ENCODE peak calls at places on chromosomes 7 and 10, in eight cellular contexts. One of them, this sample, is unnamed.

GRCh38 chr10:17375936-17376584 is 78.3 kb downstream of the ST8SIA6 start:
- DNase-seq in foreskin fibroblast: peak; percentile 15
- DNase-seq in adrenal gland: no peak
- DNase-seq in AG10803: no peak
- DNase-seq in AG09309: no peak
- DNase-seq in CD4-positive, alpha-beta T cell: no peak
- DNase-seq in cardiac fibroblast: peak; percentile 33
- DNase-seq in activated B cell treated with CpG ODN at 0.5 μM for 24 hours: no peak
- DNase-seq in this sample: no peak

GRCh38 chr7:157476654-157477549 is 140.1 kb downstream of the DNAJB6 start:
- DNase-seq in adrenal gland: no peak
- DNase-seq in AG10803: no peak
- DNase-seq in cardiac fibroblast: no peak
- DNase-seq in activated B cell treated with CpG ODN at 0.5 μM for 24 hours: no peak
- DNase-seq in CD4-positive, alpha-beta T cell: no peak
- DNase-seq in AG09309: no peak
- DNase-seq in foreskin fibroblast: no peak
- DNase-seq in this sample: no peak

GRCh38 chr7:13839063-13839462 is 150.4 kb downstream of the ETV1 start:
- DNase-seq in adrenal gland: no peak
- DNase-seq in AG09309: no peak
- DNase-seq in CD4-positive, alpha-beta T cell: no peak
- DNase-seq in AG10803: no peak
- DNase-seq in foreskin fibroblast: no peak
- DNase-seq in cardiac fibroblast: no peak
- DNase-seq in activated B cell treated with CpG ODN at 0.5 μM for 24 hours: no peak
- DNase-seq in this sample: no peak

GRCh38 chr7:1281068-1281467 is 48.4 kb downstream of the UNCX start:
- DNase-seq in adrenal gland: no peak
- DNase-seq in foreskin fibroblast: no peak
- DNase-seq in activated B cell treated with CpG ODN at 0.5 μM for 24 hours: no peak
- DNase-seq in AG10803: no peak
- DNase-seq in cardiac fibroblast: no peak
- DNase-seq in AG09309: no peak
- DNase-seq in CD4-positive, alpha-beta T cell: no peak
- DNase-seq in this sample: no peak

GRCh38 chr7:28956608-28957063 is 1.5 kb downstream of the TRIL start:
- DNase-seq in cardiac fibroblast: peak; percentile 28
- DNase-seq in AG10803: no peak
- DNase-seq in adrenal gland: peak; percentile 42
- DNase-seq in AG09309: no peak
- DNase-seq in CD4-positive, alpha-beta T cell: no peak
- DNase-seq in activated B cell treated with CpG ODN at 0.5 μM for 24 hours: no peak
- DNase-seq in foreskin fibroblast: peak; percentile 61
- DNase-seq in this sample: peak; percentile 24

GRCh38 chr7:128041203-128041602 is 10.0 kb upstream of the LRRC4 start:
- DNase-seq in AG10803: peak; percentile 50
- DNase-seq in AG09309: peak; percentile 10
- DNase-seq in cardiac fibroblast: peak; percentile 81
- DNase-seq in adrenal gland: peak; percentile 72
- DNase-seq in CD4-positive, alpha-beta T cell: no peak
- DNase-seq in foreskin fibroblast: peak; percentile 82
- DNase-seq in activated B cell treated with CpG ODN at 0.5 μM for 24 hours: no peak
- DNase-seq in this sample: no peak

GRCh38 chr7:98165827-98166667 is 45.2 kb upstream of the BHLHA15 start:
- DNase-seq in adrenal gland: peak; percentile 75
- DNase-seq in activated B cell treated with CpG ODN at 0.5 μM for 24 hours: peak; percentile 44
- DNase-seq in foreskin fibroblast: peak; percentile 57
- DNase-seq in cardiac fibroblast: peak; percentile 44
- DNase-seq in AG10803: peak; percentile 5
- DNase-seq in AG09309: no peak
- DNase-seq in CD4-positive, alpha-beta T cell: peak; percentile 43
- DNase-seq in this sample: peak; percentile 43

GRCh38 chr10:132516771-132517725 is 20.5 kb upstream of the INPP5A start:
- DNase-seq in CD4-positive, alpha-beta T cell: no peak
- DNase-seq in cardiac fibroblast: peak; percentile 90
- DNase-seq in AG09309: peak; percentile 95
- DNase-seq in foreskin fibroblast: peak; percentile 99
- DNase-seq in adrenal gland: peak; percentile 95
- DNase-seq in activated B cell treated with CpG ODN at 0.5 μM for 24 hours: peak; percentile 14
- DNase-seq in AG10803: peak; percentile 97
- DNase-seq in this sample: no peak

GRCh38 chr7:71131256-71131752 is 640 bp upstream of the GALNT17 start:
- DNase-seq in AG09309: no peak
- DNase-seq in adrenal gland: peak; percentile 23
- DNase-seq in activated B cell treated with CpG ODN at 0.5 μM for 24 hours: no peak
- DNase-seq in CD4-positive, alpha-beta T cell: no peak
- DNase-seq in foreskin fibroblast: peak; percentile 6
- DNase-seq in AG10803: no peak
- DNase-seq in cardiac fibroblast: peak; percentile 4
- DNase-seq in this sample: no peak

GRCh38 chr7:132871419-132871818 is 210.5 kb downstream of the CHCHD3 start:
- DNase-seq in foreskin fibroblast: no peak
- DNase-seq in AG09309: no peak
- DNase-seq in adrenal gland: no peak
- DNase-seq in cardiac fibroblast: no peak
- DNase-seq in activated B cell treated with CpG ODN at 0.5 μM for 24 hours: no peak
- DNase-seq in CD4-positive, alpha-beta T cell: no peak
- DNase-seq in AG10803: no peak
- DNase-seq in this sample: no peak

GRCh38 chr10:34539533-34540315 is 275.4 kb downstream of the PARD3 start:
- DNase-seq in cardiac fibroblast: peak; percentile 65
- DNase-seq in activated B cell treated with CpG ODN at 0.5 μM for 24 hours: no peak
- DNase-seq in AG10803: peak; percentile 71
- DNase-seq in foreskin fibroblast: peak; percentile 64
- DNase-seq in AG09309: peak; percentile 25
- DNase-seq in adrenal gland: peak; percentile 55
- DNase-seq in CD4-positive, alpha-beta T cell: no peak
- DNase-seq in this sample: no peak

GRCh38 chr7:3835102-3835501 is 534.0 kb downstream of the SDK1 start:
- DNase-seq in AG10803: no peak
- DNase-seq in CD4-positive, alpha-beta T cell: no peak
- DNase-seq in activated B cell treated with CpG ODN at 0.5 μM for 24 hours: no peak
- DNase-seq in AG09309: no peak
- DNase-seq in cardiac fibroblast: peak; percentile 28
- DNase-seq in foreskin fibroblast: no peak
- DNase-seq in adrenal gland: no peak
- DNase-seq in this sample: no peak

GRCh38 chr10:26733750-26734568 is 36.5 kb downstream of the PDSS1 start:
- DNase-seq in AG10803: no peak
- DNase-seq in cardiac fibroblast: no peak
- DNase-seq in adrenal gland: no peak
- DNase-seq in CD4-positive, alpha-beta T cell: no peak
- DNase-seq in foreskin fibroblast: no peak
- DNase-seq in AG09309: no peak
- DNase-seq in activated B cell treated with CpG ODN at 0.5 μM for 24 hours: no peak
- DNase-seq in this sample: no peak

GRCh38 chr10:127449491-127449890 is 99.6 kb upstream of the NPS start:
- DNase-seq in CD4-positive, alpha-beta T cell: no peak
- DNase-seq in activated B cell treated with CpG ODN at 0.5 μM for 24 hours: no peak
- DNase-seq in AG10803: no peak
- DNase-seq in adrenal gland: no peak
- DNase-seq in AG09309: no peak
- DNase-seq in foreskin fibroblast: no peak
- DNase-seq in cardiac fibroblast: no peak
- DNase-seq in this sample: no peak

GRCh38 chr7:6015917-6016652 is 7.0 kb downstream of the AIMP2 start:
- DNase-seq in cardiac fibroblast: peak; percentile 95
- DNase-seq in adrenal gland: peak; percentile 84
- DNase-seq in AG09309: peak; percentile 98
- DNase-seq in foreskin fibroblast: peak; percentile 96
- DNase-seq in CD4-positive, alpha-beta T cell: no peak
- DNase-seq in activated B cell treated with CpG ODN at 0.5 μM for 24 hours: no peak
- DNase-seq in AG10803: peak; percentile 99
- DNase-seq in this sample: no peak

GRCh38 chr7:2105917-2106316 is 126.8 kb downstream of the MAD1L1 start:
- DNase-seq in AG09309: no peak
- DNase-seq in cardiac fibroblast: no peak
- DNase-seq in AG10803: no peak
- DNase-seq in activated B cell treated with CpG ODN at 0.5 μM for 24 hours: no peak
- DNase-seq in CD4-positive, alpha-beta T cell: no peak
- DNase-seq in adrenal gland: no peak
- DNase-seq in foreskin fibroblast: no peak
- DNase-seq in this sample: no peak

GRCh38 chr10:64682043-64682442 is 1160.8 kb downstream of the REEP3 start:
- DNase-seq in AG10803: no peak
- DNase-seq in AG09309: no peak
- DNase-seq in adrenal gland: no peak
- DNase-seq in cardiac fibroblast: peak; percentile 14
- DNase-seq in CD4-positive, alpha-beta T cell: no peak
- DNase-seq in foreskin fibroblast: no peak
- DNase-seq in activated B cell treated with CpG ODN at 0.5 μM for 24 hours: no peak
- DNase-seq in this sample: no peak

GRCh38 chr10:69838418-69838817 is 36.7 kb downstream of the COL13A1 start:
- DNase-seq in adrenal gland: no peak
- DNase-seq in AG10803: no peak
- DNase-seq in foreskin fibroblast: no peak
- DNase-seq in AG09309: no peak
- DNase-seq in activated B cell treated with CpG ODN at 0.5 μM for 24 hours: no peak
- DNase-seq in cardiac fibroblast: no peak
- DNase-seq in CD4-positive, alpha-beta T cell: no peak
- DNase-seq in this sample: no peak

GRCh38 chr7:9657257-9657656 is 1223.8 kb downstream of the NXPH1 start:
- DNase-seq in adrenal gland: no peak
- DNase-seq in cardiac fibroblast: no peak
- DNase-seq in foreskin fibroblast: no peak
- DNase-seq in AG10803: no peak
- DNase-seq in activated B cell treated with CpG ODN at 0.5 μM for 24 hours: no peak
- DNase-seq in CD4-positive, alpha-beta T cell: no peak
- DNase-seq in AG09309: no peak
- DNase-seq in this sample: no peak
- TF ChIP-seq CTCF in adrenal gland: no peak
- TF ChIP-seq CTCF in cardiac fibroblast: no peak
- TF ChIP-seq CTCF in foreskin fibroblast: no peak
- TF ChIP-seq CTCF in AG10803: no peak
- TF ChIP-seq CTCF in activated B cell treated with CpG ODN at 0.5 μM for 24 hours: no peak
- TF ChIP-seq CTCF in CD4-positive, alpha-beta T cell: no peak
- TF ChIP-seq CTCF in AG09309: no peak
- TF ChIP-seq CTCF in this sample: no peak

GRCh38 chr7:129453510-129454248 is 19.4 kb downstream of the STRIP2 start:
- DNase-seq in AG10803: no peak
- DNase-seq in CD4-positive, alpha-beta T cell: no peak
- DNase-seq in foreskin fibroblast: no peak
- DNase-seq in cardiac fibroblast: no peak
- DNase-seq in AG09309: no peak
- DNase-seq in adrenal gland: no peak
- DNase-seq in activated B cell treated with CpG ODN at 0.5 μM for 24 hours: no peak
- DNase-seq in this sample: no peak

GRCh38 chr7:129454249-129454551 is 20.0 kb downstream of the STRIP2 start:
- DNase-seq in AG09309: no peak
- DNase-seq in cardiac fibroblast: no peak
- DNase-seq in AG10803: no peak
- DNase-seq in activated B cell treated with CpG ODN at 0.5 μM for 24 hours: no peak
- DNase-seq in CD4-positive, alpha-beta T cell: no peak
- DNase-seq in foreskin fibroblast: no peak
- DNase-seq in adrenal gland: no peak
- DNase-seq in this sample: no peak

GRCh38 chr7:129452589-129453231 is 18.5 kb downstream of the STRIP2 start:
- DNase-seq in cardiac fibroblast: no peak
- DNase-seq in activated B cell treated with CpG ODN at 0.5 μM for 24 hours: no peak
- DNase-seq in foreskin fibroblast: no peak
- DNase-seq in adrenal gland: no peak
- DNase-seq in CD4-positive, alpha-beta T cell: no peak
- DNase-seq in AG09309: no peak
- DNase-seq in AG10803: no peak
- DNase-seq in this sample: no peak

DNA sequence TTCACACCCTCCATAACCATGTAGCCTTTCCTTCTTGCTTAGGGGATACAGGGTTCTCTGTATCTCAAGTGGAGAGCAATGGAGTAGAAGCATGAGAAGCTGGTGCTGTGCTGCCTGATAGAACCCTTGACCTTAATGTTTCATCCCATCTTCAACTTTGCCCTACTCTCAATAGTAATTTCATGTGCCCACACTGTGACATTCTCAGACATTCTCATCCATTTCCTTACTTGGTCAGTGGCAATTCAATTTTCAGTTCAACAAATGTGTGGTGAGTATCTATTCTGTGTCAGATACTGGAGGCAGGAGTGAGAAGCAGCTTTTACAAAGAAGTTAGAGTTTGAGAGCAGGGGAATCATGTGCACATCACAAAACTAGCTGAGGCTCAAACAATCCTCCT is 16.1 kb downstream of the STRIP2 start:
- DNase-seq in AG09309: no peak
- DNase-seq in AG10803: no peak
- DNase-seq in adrenal gland: no peak
- DNase-seq in CD4-positive, alpha-beta T cell: no peak
- DNase-seq in activated B cell treated with CpG ODN at 0.5 μM for 24 hours: no peak
- DNase-seq in foreskin fibroblast: no peak
- DNase-seq in cardiac fibroblast: no peak
- DNase-seq in this sample: no peak
- TF ChIP-seq CTCF in AG09309: no peak
- TF ChIP-seq CTCF in AG10803: no peak
- TF ChIP-seq CTCF in adrenal gland: no peak
- TF ChIP-seq CTCF in CD4-positive, alpha-beta T cell: no peak
- TF ChIP-seq CTCF in activated B cell treated with CpG ODN at 0.5 μM for 24 hours: no peak
- TF ChIP-seq CTCF in foreskin fibroblast: no peak
- TF ChIP-seq CTCF in cardiac fibroblast: no peak
- TF ChIP-seq CTCF in this sample: no peak

DNA sequence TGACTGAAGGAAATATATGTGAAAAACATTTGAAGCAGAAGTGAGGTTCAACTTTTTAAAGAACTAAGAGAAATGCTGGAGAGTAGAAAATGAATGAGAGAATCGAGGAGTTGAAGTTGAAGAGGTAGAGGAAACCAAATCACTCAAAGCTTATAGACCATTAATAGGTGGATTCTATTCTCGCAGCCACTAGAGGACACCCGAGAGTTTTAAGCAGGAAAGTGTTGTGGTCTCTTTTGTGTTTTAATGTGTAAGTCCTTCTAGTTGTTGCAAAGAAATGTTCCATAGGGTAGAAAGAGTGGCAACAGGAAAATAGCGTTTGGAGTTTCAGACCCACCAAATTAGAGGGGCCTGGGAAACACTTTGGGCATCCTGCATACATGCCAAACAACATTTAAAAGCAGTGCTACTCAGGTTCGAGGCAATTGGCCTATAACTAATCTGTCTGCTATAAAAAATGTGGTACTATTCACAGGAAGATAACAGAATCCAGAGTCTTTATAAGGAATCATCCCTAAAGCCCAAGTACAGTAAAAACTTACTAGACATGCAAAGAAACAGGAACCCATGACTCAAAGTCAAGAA is 75.3 kb upstream of the TAS2R16 start:
- DNase-seq in activated B cell treated with CpG ODN at 0.5 μM for 24 hours: no peak
- DNase-seq in CD4-positive, alpha-beta T cell: no peak
- DNase-seq in cardiac fibroblast: peak; percentile 68
- DNase-seq in adrenal gland: no peak
- DNase-seq in AG10803: peak; percentile 20
- DNase-seq in foreskin fibroblast: no peak
- DNase-seq in AG09309: no peak
- DNase-seq in this sample: no peak
- TF ChIP-seq CTCF in activated B cell treated with CpG ODN at 0.5 μM for 24 hours: no peak
- TF ChIP-seq CTCF in CD4-positive, alpha-beta T cell: no peak
- TF ChIP-seq CTCF in cardiac fibroblast: peak; percentile 67
- TF ChIP-seq CTCF in adrenal gland: no peak
- TF ChIP-seq CTCF in AG10803: peak; percentile 55
- TF ChIP-seq CTCF in foreskin fibroblast: no peak
- TF ChIP-seq CTCF in AG09309: peak; percentile 16
- TF ChIP-seq CTCF in this sample: no peak

DNA sequence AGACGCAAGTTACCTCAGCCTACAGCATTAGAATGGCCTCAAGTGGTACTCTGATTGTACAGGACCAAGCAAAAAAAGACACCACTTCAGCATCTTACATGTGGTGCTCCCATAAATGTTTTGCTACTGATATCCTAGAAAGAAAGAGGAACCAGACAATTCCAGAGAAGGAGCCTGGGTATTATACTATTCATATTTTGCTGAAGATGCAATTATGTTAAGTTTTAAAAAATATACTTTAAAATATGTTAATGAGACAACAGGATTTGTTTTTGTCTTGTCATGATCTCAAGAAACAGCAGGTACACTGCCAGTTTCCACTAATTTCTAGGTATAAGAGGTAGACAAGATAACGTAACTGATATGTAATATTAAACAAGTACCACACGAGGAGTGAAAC is 92.6 kb downstream of the JMJD1C start:
- DNase-seq in AG09309: no peak
- DNase-seq in AG10803: no peak
- DNase-seq in CD4-positive, alpha-beta T cell: no peak
- DNase-seq in cardiac fibroblast: no peak
- DNase-seq in activated B cell treated with CpG ODN at 0.5 μM for 24 hours: no peak
- DNase-seq in adrenal gland: no peak
- DNase-seq in foreskin fibroblast: no peak
- DNase-seq in this sample: no peak
- TF ChIP-seq CTCF in AG09309: no peak
- TF ChIP-seq CTCF in AG10803: no peak
- TF ChIP-seq CTCF in CD4-positive, alpha-beta T cell: no peak
- TF ChIP-seq CTCF in cardiac fibroblast: no peak
- TF ChIP-seq CTCF in activated B cell treated with CpG ODN at 0.5 μM for 24 hours: no peak
- TF ChIP-seq CTCF in adrenal gland: no peak
- TF ChIP-seq CTCF in foreskin fibroblast: no peak
- TF ChIP-seq CTCF in this sample: no peak

This sample was measured in natural killer cell.